ENCODE peak calls at places on chromosome 2, in seven cellular contexts. O, A, R, L, J, M and V are unnamed samples.

GRCh38 chr2:120703330-120703994 is 32.2 kb upstream of the GLI2 start:
- DNase-seq in O (peak; percentile 84), J (peak; percentile 74), L (no peak), M (no peak), R (peak; percentile 93), A (peak; percentile 59), V (no peak)

GRCh38 chr2:144379891-144380311 is 140.0 kb downstream of the ZEB2 start:
- DNase-seq in L (no peak), M (peak; percentile 19), A (no peak), R (no peak), O (no peak), J (no peak), V (no peak)

GRCh38 chr2:239533917-239534316 is 133.1 kb upstream of the HDAC4 start:
- DNase-seq in L (no peak), O (peak; percentile 56), J (no peak), M (no peak), R (no peak), A (no peak), V (no peak)

GRCh38 chr2:157866666-157867642 is 9.2 kb downstream of the ACVR1 start:
- DNase-seq in A (no peak), J (no peak), R (no peak), M (no peak), O (no peak), L (no peak), V (no peak)

GRCh38 chr2:233700028-233700635 is 7.4 kb downstream of the UGT1A6 start:
- DNase-seq in R (no peak), A (no peak), J (peak; percentile 88), M (peak; percentile 85), O (peak; percentile 43), L (peak; percentile 70), V (peak; percentile 67)

GRCh38 chr2:216155954-216156353 is 46.8 kb downstream of the XRCC5 start:
- DNase-seq in A (no peak), R (no peak), L (no peak), O (no peak), J (no peak), M (no peak), V (no peak)

GRCh38 chr2:10469301-10469700 is 21.2 kb upstream of the ODC1 start:
- DNase-seq in J (no peak), L (no peak), O (no peak), R (no peak), A (no peak), M (no peak), V (peak; percentile 10)

GRCh38 chr2:177551989-177552413 is 159.4 kb downstream of the AGPS start:
- DNase-seq in R (peak; percentile 55), L (no peak), O (peak; percentile 41), M (no peak), A (no peak), J (peak; percentile 32), V (no peak)

GRCh38 chr2:67666386-67667053 is 269.4 kb downstream of the ETAA1 start:
- DNase-seq in O (no peak), R (no peak), J (no peak), A (no peak), M (no peak), L (no peak), V (no peak)

GRCh38 chr2:206597716-206598218 is 44.5 kb upstream of the FAM237A start:
- DNase-seq in R (no peak), L (no peak), A (no peak), J (no peak), M (no peak), O (no peak), V (no peak)

GRCh38 chr2:15122915-15123314 is 438.2 kb downstream of the NBAS start:
- DNase-seq in L (no peak), A (no peak), J (peak; percentile 41), M (no peak), O (peak; percentile 41), R (no peak), V (no peak)

GRCh38 chr2:223044092-223044836 is 7.7 kb upstream of the KCNE4 start:
- DNase-seq in R (no peak), A (no peak), M (no peak), L (no peak), J (no peak), O (no peak), V (no peak)

GRCh38 chr2:145744541-145745386 is 1224.8 kb upstream of the ZEB2 start:
- DNase-seq in L (no peak), R (peak; percentile 69), O (peak; percentile 92), J (peak; percentile 99), A (no peak), M (no peak), V (no peak)

GRCh38 chr2:239586651-239587310 is 186.0 kb upstream of the HDAC4 start:
- DNase-seq in A (no peak), O (no peak), L (no peak), R (no peak), M (no peak), J (no peak), V (no peak)

GRCh38 chr2:47984041-47984440 is 77.7 kb upstream of the FBXO11 start:
- DNase-seq in L (no peak), O (peak; percentile 6), M (no peak), R (no peak), A (no peak), J (peak; percentile 76), V (no peak)

GRCh38 chr2:133791191-133791590 is 222.9 kb upstream of the NCKAP5 start:
- DNase-seq in A (no peak), M (no peak), O (peak; percentile 87), L (no peak), R (no peak), J (peak; percentile 83), V (no peak)

GRCh38 chr2:190493095-190493494 is 41.4 kb downstream of the NEMP2 start:
- DNase-seq in J (no peak), O (no peak), L (no peak), R (no peak), M (no peak), A (no peak), V (no peak)

GRCh38 chr2:202161106-202161836 is 77.1 kb downstream of the SUMO1 start:
- DNase-seq in A (no peak), M (no peak), O (no peak), J (peak; percentile 83), R (no peak), L (no peak), V (no peak)

GRCh38 chr2:1787799-1788477 is 43.6 kb upstream of the PXDN start:
- DNase-seq in O (no peak), R (peak; percentile 69), A (no peak), L (no peak), M (no peak), J (no peak), V (peak; percentile 19)

GRCh38 chr2:221961561-221961960 is 337.2 kb downstream of the PAX3 start:
- DNase-seq in A (no peak), O (no peak), J (no peak), M (no peak), L (no peak), R (no peak), V (no peak)

GRCh38 chr2:148653437-148653836 is 8.9 kb downstream of the EPC2 start:
- DNase-seq in A (no peak), M (no peak), L (no peak), R (no peak), O (no peak), J (peak; percentile 31), V (no peak)

GRCh38 chr2:178477443-178478099 is 829 bp downstream of the FKBP7 start:
- DNase-seq in J (no peak), R (no peak), L (no peak), M (no peak), A (no peak), O (no peak), V (no peak)

GRCh38 chr2:16200791-16201190 is 260.4 kb downstream of the MYCN start:
- DNase-seq in R (no peak), L (no peak), O (no peak), A (no peak), J (no peak), M (no peak), V (no peak)

GRCh38 chr2:120231974-120232635 is 8.9 kb upstream of the TMEM185B start:
- DNase-seq in M (no peak), O (peak; percentile 72), L (no peak), R (peak; percentile 84), A (no peak), J (no peak), V (peak; percentile 29)

GRCh38 chr2:212392048-212392447 is 146.6 kb downstream of the ERBB4 start:
- DNase-seq in M (no peak), J (peak; percentile 59), R (no peak), L (no peak), A (no peak), O (peak; percentile 87), V (no peak)
- H2AFZ ChIP-seq in M (no peak overlapping the region), J (no peak overlapping the region), R (no peak overlapping the region), L (no peak overlapping the region), A (no peak overlapping the region), O (no peak overlapping the region), V (no peak overlapping the region)

DNA sequence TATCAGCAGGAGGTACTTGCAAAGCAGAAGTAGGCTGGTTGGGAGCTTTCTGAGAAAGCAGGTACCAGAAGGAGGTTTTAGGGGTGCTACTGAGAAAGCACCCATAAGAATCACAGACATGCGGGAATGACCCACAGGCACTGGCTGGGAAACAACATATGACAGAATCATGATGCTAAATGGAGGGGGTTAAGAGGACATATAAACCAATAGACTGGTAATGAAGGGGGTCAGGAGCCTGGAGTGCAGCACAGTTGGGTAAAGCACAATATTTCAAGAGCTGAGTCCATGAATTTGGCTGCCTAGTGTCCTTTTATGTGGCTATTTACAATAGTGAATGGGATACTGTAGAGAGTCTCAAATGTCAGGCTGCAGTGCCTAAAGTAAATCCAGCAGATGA is 27.7 kb upstream of the GMCL1 start:
- DNase-seq in J (no peak), R (no peak), M (no peak), O (no peak), L (no peak), A (no peak), V (no peak)
- H2AFZ ChIP-seq in J (no peak overlapping the region), R (no peak overlapping the region), M (no peak overlapping the region), O (no peak overlapping the region), L (no peak overlapping the region), A (no peak overlapping the region), V (no peak overlapping the region)

GRCh38 chr2:128604045-128604444 is 285.4 kb upstream of the HS6ST1 start:
- DNase-seq in L (no peak), A (no peak), O (no peak), J (no peak), M (no peak), R (peak; percentile 35), V (no peak)
- H2AFZ ChIP-seq in L (no peak overlapping the region), A (no peak overlapping the region), O (no peak overlapping the region), J (no peak overlapping the region), M (no peak overlapping the region), R (no peak overlapping the region), V (no peak overlapping the region)

GRCh38 chr2:17878222-17879136 is at the start of gene KCNS3:
- DNase-seq in M (peak; percentile 88), O (peak; percentile 78), R (peak; percentile 92), L (peak; percentile 50), J (peak; percentile 21), A (no peak), V (peak; percentile 64)
- H2AFZ ChIP-seq in M (peak within 1 kb of the TSS; percentile 97), O (peak within 1 kb of the TSS; percentile 95), R (peak within 1 kb of the TSS; percentile 74), L (peak within 1 kb of the TSS; percentile 87), J (peak within 1 kb of the TSS; percentile 65), A (peak within 1 kb of the TSS; percentile 98), V (peak within 1 kb of the TSS; percentile 95)